ENCODE peak calls at places on chromosomes 13 and 19, in seven cellular contexts. N, C, L, Q, R, K and I are unnamed samples.

GRCh38 chr13:20058476-20058875 is 99.9 kb downstream of the ZMYM2 start:
- DNase-seq in Q (no peak), L (no peak), K (no peak), N (no peak), C (no peak), R (no peak), I (peak)

GRCh38 chr13:104436555-104436954 is 1370.3 kb upstream of the SLC10A2 start:
- DNase-seq in R (no peak), C (no peak), L (no peak), N (no peak), K (no peak), Q (no peak), I (no peak)

GRCh38 chr13:47588676-47589075 is 412.4 kb downstream of the SUCLA2 start:
- DNase-seq in Q (no peak), L (no peak), C (no peak), N (no peak), R (no peak), K (no peak), I (no peak)

GRCh38 chr13:27573265-27573664 is 47.1 kb downstream of the LNX2 start:
- DNase-seq in N (no peak), K (peak), R (no peak), Q (no peak), C (no peak), L (no peak), I (no peak)

GRCh38 chr13:114112231-114112825 is 20.1 kb downstream of the RASA3 start:
- DNase-seq in K (no peak), R (peak), L (no peak), C (no peak), N (no peak), Q (no peak), I (no peak)

GRCh38 chr13:113338451-113338850 is 25.5 kb downstream of the GRTP1 start:
- DNase-seq in L (no peak), Q (no peak), C (no peak), N (no peak), R (no peak), K (no peak), I (no peak)

GRCh38 chr13:48412100-48412556 is 785 bp downstream of the LPAR6 start:
- DNase-seq in L (no peak), R (no peak), Q (no peak), K (no peak), C (no peak), N (no peak), I (peak)

GRCh38 chr19:19224852-19225494 is 13.2 kb downstream of the NCAN start:
- DNase-seq in R (no peak), K (peak), C (peak), L (no peak), Q (peak), N (peak), I (peak)

GRCh38 chr13:26377038-26377437 is 123.1 kb downstream of the CDK8 start:
- DNase-seq in C (peak), L (no peak), K (peak), Q (peak), N (peak), R (peak), I (peak)

GRCh38 chr13:36806102-36806501 is 12.9 kb upstream of the RFXAP start:
- DNase-seq in N (no peak), L (no peak), Q (no peak), R (no peak), K (no peak), C (no peak), I (no peak)

GRCh38 chr13:98556968-98557591 is 19.8 kb downstream of the STK24 start:
- DNase-seq in K (no peak), C (no peak), R (peak), Q (no peak), N (no peak), L (no peak), I (peak)

GRCh38 chr13:25657062-25657588 is 285.4 kb downstream of the ATP8A2 start:
- DNase-seq in Q (no peak), C (no peak), K (no peak), L (no peak), R (no peak), N (no peak), I (no peak)

GRCh38 chr13:85650613-85651012 is 148.6 kb downstream of the SLITRK6 start:
- DNase-seq in R (no peak), L (no peak), N (no peak), C (no peak), Q (no peak), K (no peak), I (peak)

GRCh38 chr13:93534181-93534700 is 307.6 kb downstream of the GPC6 start:
- DNase-seq in L (no peak), C (no peak), N (no peak), K (no peak), Q (no peak), R (no peak), I (no peak)

GRCh38 chr13:40812724-40813445 is 23.5 kb downstream of the SLC25A15 start:
- DNase-seq in Q (no peak), K (no peak), N (no peak), L (no peak), C (no peak), R (no peak), I (no peak)

GRCh38 chr13:43044720-43045301 is 21.4 kb downstream of the DNAJC15 start:
- DNase-seq in N (no peak), K (peak), C (no peak), R (no peak), L (no peak), Q (no peak), I (no peak)

GRCh38 chr13:65843314-65843731 is 1386.8 kb downstream of the PCDH9 start:
- DNase-seq in R (no peak), Q (no peak), K (no peak), L (no peak), C (no peak), N (no peak), I (no peak)

GRCh38 chr13:75181906-75182305 is 300.1 kb downstream of the TBC1D4 start:
- DNase-seq in Q (no peak), L (no peak), N (no peak), K (no peak), R (no peak), C (no peak), I (no peak)

GRCh38 chr19:13821292-13821691 is 26.0 kb downstream of the ZSWIM4 start:
- DNase-seq in L (no peak), Q (no peak), C (no peak), K (no peak), R (no peak), N (no peak), I (no peak)

GRCh38 chr13:64798422-64798821 is 2431.7 kb downstream of the PCDH9 start:
- DNase-seq in Q (no peak), K (no peak), R (no peak), N (no peak), C (no peak), L (no peak), I (no peak)

GRCh38 chr19:14383898-14384669 is 2.8 kb downstream of the ADGRE5 start:
- DNase-seq in K (no peak), C (no peak), L (no peak), R (no peak), N (peak), Q (no peak), I (no peak)

GRCh38 chr19:48122421-48122820 is 11.8 kb upstream of the PLA2G4C start:
- DNase-seq in Q (no peak), K (no peak), L (no peak), C (no peak), N (no peak), R (no peak), I (no peak)

GRCh38 chr19:49988433-49988832 is 27.5 kb upstream of the SIGLEC11 start:
- DNase-seq in K (no peak), Q (no peak), L (no peak), C (no peak), N (no peak), R (no peak), I (no peak)

GRCh38 chr19:46000497-46001246 is 5.4 kb downstream of the CCDC61 start:
- DNase-seq in N (peak), L (no peak), C (no peak), K (no peak), R (peak), Q (no peak), I (peak)

GRCh38 chr19:58170860-58171259 is 12.0 kb upstream of the ZNF274 start:
- DNase-seq in Q (no peak), K (no peak), R (no peak), L (no peak), N (no peak), C (no peak), I (no peak)

GRCh38 chr13:53142301-53142700 is 113.7 kb downstream of the OLFM4 start:
- DNase-seq in L (no peak), K (no peak), Q (no peak), R (no peak), C (no peak), N (no peak), I (no peak)

GRCh38 chr19:55419624-55420236 is 12.1 kb upstream of the UBE2S start:
- DNase-seq in K (no peak), C (no peak), L (no peak), N (no peak), Q (no peak), R (no peak), I (no peak)

GRCh38 chr19:17441241-17442135 is 7.0 kb downstream of the TMEM221 start:
- DNase-seq in R (peak), N (peak), K (peak), Q (no peak), C (no peak), L (no peak), I (peak)

GRCh38 chr19:14814982-14815381 is 20.0 kb downstream of the OR7A5 start:
- DNase-seq in K (no peak), C (no peak), R (no peak), Q (no peak), N (no peak), L (no peak), I (no peak)

GRCh38 chr19:14661372-14661924 is 13.2 kb downstream of the ADGRE3 start:
- DNase-seq in K (no peak), C (no peak), Q (no peak), N (no peak), R (no peak), L (no peak), I (peak)

GRCh38 chr13:24228852-24229458 is 68.4 kb downstream of the SPATA13 start:
- DNase-seq in C (peak), K (peak), Q (no peak), N (peak), R (peak), L (no peak), I (peak)

GRCh38 chr19:18097993-18098890 is 664 bp downstream of the MAST3 start:
- DNase-seq in C (no peak), L (no peak), N (no peak), K (no peak), Q (no peak), R (no peak), I (no peak)

GRCh38 chr13:46633416-46633815 is 80.4 kb downstream of the LRCH1 start:
- DNase-seq in N (no peak), L (no peak), R (no peak), Q (no peak), C (no peak), K (peak), I (no peak)

GRCh38 chr13:83453723-83454122 is 428.6 kb downstream of the SLITRK1 start:
- DNase-seq in N (no peak), R (no peak), Q (no peak), C (no peak), L (no peak), K (no peak), I (no peak)

GRCh38 chr19:48403606-48404005 is 10.1 kb downstream of the GRIN2D start:
- DNase-seq in C (no peak), L (no peak), N (peak), K (peak), Q (no peak), R (peak), I (peak)

GRCh38 chr19:41847351-41848105 is 2.7 kb downstream of the DMRTC2 start:
- DNase-seq in Q (no peak), R (no peak), C (no peak), N (peak), L (no peak), K (no peak), I (no peak)

GRCh38 chr19:9878511-9879196 is 43.5 kb downstream of the PIN1 start:
- DNase-seq in R (no peak), K (no peak), Q (no peak), N (no peak), C (no peak), L (no peak), I (no peak)

GRCh38 chr19:49676136-49676689 is 858 bp upstream of the PRMT1 start:
- DNase-seq in L (peak), K (peak), R (peak), C (peak), Q (peak), N (peak), I (no peak)

GRCh38 chr13:80571346-80572307 is 230.7 kb upstream of the SPRY2 start:
- DNase-seq in K (no peak), R (peak), L (no peak), N (no peak), C (no peak), Q (no peak), I (no peak)

GRCh38 chr13:110023729-110024645 is 237.6 kb upstream of the IRS2 start:
- DNase-seq in N (no peak), R (no peak), C (no peak), Q (no peak), K (no peak), L (no peak), I (no peak)
- TF ChIP-seq JUND in N (no peak), R (no peak), C (no peak), Q (no peak), K (no peak), L (no peak), I (no peak)

GRCh38 chr13:91904005-91904404 is 505.6 kb downstream of the GPC5 start:
- DNase-seq in N (no peak), Q (no peak), C (no peak), K (no peak), R (no peak), L (peak), I (no peak)
- TF ChIP-seq JUND in N (no peak), Q (no peak), C (no peak), K (no peak), R (no peak), L (no peak), I (no peak)

GRCh38 chr19:53193534-53194222 is 520 bp upstream of the ZNF665 start:
- DNase-seq in L (no peak), R (peak), N (no peak), C (no peak), K (no peak), Q (no peak), I (no peak)
- TF ChIP-seq JUND in L (no peak), R (no peak), N (no peak), C (no peak), K (no peak), Q (no peak), I (no peak)

DNA sequence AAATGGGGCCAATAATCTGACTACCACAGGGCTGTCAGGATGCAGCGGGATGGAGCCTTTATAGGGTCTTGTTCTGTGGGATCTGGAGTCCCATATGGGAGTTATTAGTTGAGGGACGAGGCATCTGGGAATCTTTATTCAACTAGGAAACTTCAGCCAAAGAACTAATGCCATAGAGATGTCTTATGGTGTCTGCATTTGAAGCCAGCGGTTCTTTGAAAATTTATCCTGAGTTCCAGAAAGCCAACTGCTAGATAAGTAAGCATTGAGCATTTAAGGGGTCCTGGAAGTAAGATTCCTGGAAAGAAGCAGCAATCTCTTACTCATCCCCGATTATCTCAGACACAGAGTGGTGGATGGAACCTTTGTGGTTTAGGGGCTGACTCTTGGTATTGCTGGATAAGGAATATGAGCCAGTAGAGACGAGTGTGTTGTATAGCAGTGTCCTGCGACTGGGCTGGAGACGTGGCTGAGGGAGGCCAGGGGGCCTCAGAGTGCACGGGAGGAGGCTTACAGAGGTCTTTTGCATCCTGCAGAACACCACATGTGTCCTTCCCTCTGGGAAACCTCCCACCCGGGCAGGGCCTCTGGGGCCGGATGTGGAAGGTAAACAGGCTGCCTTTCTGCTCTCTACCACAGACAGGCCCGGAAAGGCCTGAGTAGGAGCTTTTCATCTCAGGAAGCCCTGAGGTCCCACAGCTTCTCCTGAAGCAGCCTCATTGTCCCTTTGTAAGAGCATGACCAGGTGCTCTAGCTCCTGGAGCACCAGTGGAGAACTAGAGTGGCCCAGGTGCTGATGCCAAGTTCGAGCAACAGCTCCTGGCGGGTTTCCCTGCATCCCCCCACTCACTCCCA is 28.8 kb downstream of the ACTN4 start:
- DNase-seq in L (no peak), R (no peak), Q (no peak), K (no peak), C (no peak), N (peak), I (no peak)
- TF ChIP-seq JUND in L (no peak), R (peak), Q (no peak), K (no peak), C (no peak), N (peak), I (no peak)

DNA sequence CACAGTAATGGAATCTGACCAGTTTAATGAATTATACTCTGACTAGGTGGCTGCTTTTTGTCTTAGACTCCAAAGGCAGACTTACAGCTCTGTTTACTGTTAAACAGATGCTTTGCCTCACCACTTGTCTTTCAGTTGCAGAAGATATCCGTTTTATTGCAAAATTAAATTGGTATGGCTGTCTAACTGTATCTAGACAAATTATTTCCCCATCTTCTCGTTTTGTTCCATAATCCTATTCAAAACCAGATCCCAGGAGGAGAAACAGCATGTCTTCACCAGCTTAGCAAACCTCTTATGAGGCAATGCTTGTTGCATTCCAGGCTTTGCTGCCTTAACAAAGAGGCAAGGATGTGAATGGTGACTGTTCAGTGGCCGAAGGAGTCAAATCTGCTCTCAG is 215.6 kb downstream of the TDRD3 start:
- DNase-seq in R (no peak), C (no peak), K (no peak), N (no peak), L (no peak), Q (no peak), I (no peak)
- TF ChIP-seq JUND in R (no peak), C (no peak), K (no peak), N (no peak), L (no peak), Q (no peak), I (no peak)

GRCh38 chr19:16293133-16294085 is 31.2 kb upstream of the KLF2 start:
- DNase-seq in N (peak), Q (no peak), K (no peak), R (no peak), L (no peak), C (no peak), I (no peak)
- TF ChIP-seq JUND in N (peak), Q (no peak), K (no peak), R (no peak), L (no peak), C (no peak), I (no peak)

GRCh38 chr19:5877427-5877826 is 7.1 kb upstream of the FUT5 start:
- DNase-seq in K (no peak), Q (no peak), N (no peak), R (no peak), C (no peak), L (no peak), I (no peak)
- TF ChIP-seq JUND in K (no peak), Q (no peak), N (no peak), R (no peak), C (no peak), L (no peak), I (no peak)

GRCh38 chr19:3538258-3538929 is 580 bp upstream of the TEKTIP1 start:
- DNase-seq in C (no peak), K (no peak), N (no peak), L (no peak), Q (no peak), R (no peak), I (no peak)

GRCh38 chr19:3537438-3538240 is 1.3 kb upstream of the TEKTIP1 start:
- DNase-seq in R (no peak), L (no peak), N (peak), Q (no peak), K (no peak), C (no peak), I (no peak)

GRCh38 chr19:3537101-3537437 is 1.9 kb upstream of the TEKTIP1 start:
- DNase-seq in L (no peak), R (no peak), Q (no peak), N (no peak), K (no peak), C (no peak), I (no peak)

GRCh38 chr19:3539743-3540118 is 757 bp downstream of the TEKTIP1 start:
- DNase-seq in N (no peak), R (no peak), L (no peak), Q (no peak), K (no peak), C (no peak), I (no peak)

DNA sequence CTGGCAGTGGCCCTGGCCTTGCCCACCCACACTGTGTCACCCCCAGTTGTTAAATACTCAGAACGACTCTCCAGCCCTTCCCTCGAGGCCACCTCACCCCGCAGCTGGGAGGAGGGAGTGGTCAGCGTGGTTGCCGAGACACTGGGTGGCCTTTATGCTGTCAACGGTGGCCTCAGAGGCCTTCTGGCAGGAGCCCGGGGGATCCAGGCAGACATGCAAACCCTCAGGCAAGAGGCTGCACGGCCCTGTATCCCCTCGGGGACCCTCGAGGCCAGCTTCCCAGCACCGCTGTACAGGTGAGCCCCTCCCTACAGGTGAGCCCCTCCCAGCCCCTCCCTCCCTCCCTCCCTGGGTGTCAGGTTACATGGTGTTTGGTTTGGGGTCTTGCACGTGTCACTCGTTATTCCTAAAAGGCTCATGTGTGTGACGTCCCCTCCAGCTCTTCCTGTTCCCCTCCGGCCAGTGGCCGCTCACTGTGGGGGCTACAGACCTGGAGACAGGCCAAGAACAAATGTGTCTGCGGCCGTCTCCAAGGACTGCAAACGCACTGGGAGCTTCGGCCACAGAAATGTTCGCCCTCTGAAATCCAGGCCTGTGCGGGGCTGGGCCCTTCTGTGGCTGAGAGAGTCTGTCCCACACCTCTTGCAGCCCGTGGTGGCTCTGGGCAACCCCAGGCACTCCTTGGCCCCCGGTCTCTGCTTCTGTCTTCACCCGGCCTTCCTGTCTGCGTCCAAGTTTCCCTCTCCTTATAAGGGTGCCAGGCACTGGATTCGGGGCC is at the start of gene TEKTIP1:
- DNase-seq in Q (no peak), N (peak), K (no peak), L (no peak), C (no peak), R (no peak), I (no peak)
- TF ChIP-seq JUND in Q (no peak), N (no peak), K (no peak), L (no peak), C (no peak), R (no peak), I (no peak)